ENCODE peak calls at places on chromosomes 4 and X, in ten cellular contexts. One of them, this sample, is unnamed.

GRCh38 chr4:182752158-182752910 is 164.9 kb downstream of the DCTD start:
- DNase-seq in ELR: peak
- DNase-seq in mucosa of descending colon: no peak
- DNase-seq in NCI-H774: no peak
- DNase-seq in activated T-cell treated with anti-CD3 and anti-CD28 coated beads, Interleukin-2, amount 50 U/mL, for 72 hours: no peak
- DNase-seq in transverse colon: no peak
- DNase-seq in endothelial cell of umbilical vein: peak
- DNase-seq in NCI-H82: no peak
- DNase-seq in cardiac muscle cell: no peak
- DNase-seq in fibroblast of pulmonary artery: peak
- DNase-seq in this sample: peak

GRCh38 chrX:53481093-53481492 is 46.9 kb upstream of the HSD17B10 start:
- DNase-seq in ELR: peak
- DNase-seq in mucosa of descending colon: peak
- DNase-seq in NCI-H774: no peak
- DNase-seq in activated T-cell treated with anti-CD3 and anti-CD28 coated beads, Interleukin-2, amount 50 U/mL, for 72 hours: peak
- DNase-seq in transverse colon: peak
- DNase-seq in endothelial cell of umbilical vein: no peak
- DNase-seq in NCI-H82: peak
- DNase-seq in cardiac muscle cell: no peak
- DNase-seq in fibroblast of pulmonary artery: no peak
- DNase-seq in this sample: peak

GRCh38 chr4:56066493-56066892 is 117.7 kb downstream of the CEP135 start:
- DNase-seq in ELR: no peak
- DNase-seq in mucosa of descending colon: no peak
- DNase-seq in NCI-H774: no peak
- DNase-seq in activated T-cell treated with anti-CD3 and anti-CD28 coated beads, Interleukin-2, amount 50 U/mL, for 72 hours: no peak
- DNase-seq in transverse colon: no peak
- DNase-seq in endothelial cell of umbilical vein: no peak
- DNase-seq in NCI-H82: no peak
- DNase-seq in cardiac muscle cell: no peak
- DNase-seq in fibroblast of pulmonary artery: no peak
- DNase-seq in this sample: no peak

GRCh38 chrX:139967300-139967699 is 2.0 kb upstream of the CXorf66 start:
- DNase-seq in ELR: peak
- DNase-seq in mucosa of descending colon: peak
- DNase-seq in NCI-H774: no peak
- DNase-seq in activated T-cell treated with anti-CD3 and anti-CD28 coated beads, Interleukin-2, amount 50 U/mL, for 72 hours: no peak
- DNase-seq in transverse colon: peak
- DNase-seq in endothelial cell of umbilical vein: no peak
- DNase-seq in NCI-H82: peak
- DNase-seq in cardiac muscle cell: no peak
- DNase-seq in fibroblast of pulmonary artery: peak
- DNase-seq in this sample: peak

GRCh38 chrX:135345328-135345645 is 36.0 kb downstream of the ETDC start:
- DNase-seq in ELR: peak
- DNase-seq in mucosa of descending colon: peak
- DNase-seq in NCI-H774: peak
- DNase-seq in activated T-cell treated with anti-CD3 and anti-CD28 coated beads, Interleukin-2, amount 50 U/mL, for 72 hours: no peak
- DNase-seq in transverse colon: peak
- DNase-seq in endothelial cell of umbilical vein: peak
- DNase-seq in NCI-H82: no peak
- DNase-seq in cardiac muscle cell: no peak
- DNase-seq in fibroblast of pulmonary artery: peak
- DNase-seq in this sample: no peak

GRCh38 chr4:9944431-9945425 is 76.6 kb downstream of the SLC2A9 start:
- DNase-seq in ELR: no peak
- DNase-seq in mucosa of descending colon: no peak
- DNase-seq in NCI-H774: no peak
- DNase-seq in activated T-cell treated with anti-CD3 and anti-CD28 coated beads, Interleukin-2, amount 50 U/mL, for 72 hours: no peak
- DNase-seq in transverse colon: no peak
- DNase-seq in endothelial cell of umbilical vein: no peak
- DNase-seq in NCI-H82: no peak
- DNase-seq in cardiac muscle cell: no peak
- DNase-seq in fibroblast of pulmonary artery: no peak
- DNase-seq in this sample: peak

GRCh38 chr4:80336582-80336981 is 1.1 kb downstream of the CFAP299 start:
- DNase-seq in ELR: peak
- DNase-seq in mucosa of descending colon: peak
- DNase-seq in NCI-H774: peak
- DNase-seq in activated T-cell treated with anti-CD3 and anti-CD28 coated beads, Interleukin-2, amount 50 U/mL, for 72 hours: no peak
- DNase-seq in transverse colon: peak
- DNase-seq in endothelial cell of umbilical vein: peak
- DNase-seq in NCI-H82: peak
- DNase-seq in cardiac muscle cell: peak
- DNase-seq in fibroblast of pulmonary artery: peak
- DNase-seq in this sample: peak

GRCh38 chr4:82469776-82470345 is 39.5 kb downstream of the ENOPH1 start:
- DNase-seq in ELR: peak
- DNase-seq in mucosa of descending colon: no peak
- DNase-seq in NCI-H774: no peak
- DNase-seq in activated T-cell treated with anti-CD3 and anti-CD28 coated beads, Interleukin-2, amount 50 U/mL, for 72 hours: no peak
- DNase-seq in transverse colon: no peak
- DNase-seq in endothelial cell of umbilical vein: peak
- DNase-seq in NCI-H82: no peak
- DNase-seq in cardiac muscle cell: no peak
- DNase-seq in fibroblast of pulmonary artery: peak
- DNase-seq in this sample: peak

GRCh38 chr4:112329672-112330372 is 32.7 kb downstream of the ALPK1 start:
- DNase-seq in ELR: no peak
- DNase-seq in mucosa of descending colon: no peak
- DNase-seq in NCI-H774: no peak
- DNase-seq in activated T-cell treated with anti-CD3 and anti-CD28 coated beads, Interleukin-2, amount 50 U/mL, for 72 hours: no peak
- DNase-seq in transverse colon: no peak
- DNase-seq in endothelial cell of umbilical vein: no peak
- DNase-seq in NCI-H82: no peak
- DNase-seq in cardiac muscle cell: no peak
- DNase-seq in fibroblast of pulmonary artery: no peak
- DNase-seq in this sample: no peak

GRCh38 chr4:41418444-41418843 is 119.5 kb upstream of the LIMCH1 start:
- DNase-seq in ELR: peak
- DNase-seq in mucosa of descending colon: no peak
- DNase-seq in NCI-H774: no peak
- DNase-seq in activated T-cell treated with anti-CD3 and anti-CD28 coated beads, Interleukin-2, amount 50 U/mL, for 72 hours: no peak
- DNase-seq in transverse colon: peak
- DNase-seq in endothelial cell of umbilical vein: no peak
- DNase-seq in NCI-H82: no peak
- DNase-seq in cardiac muscle cell: peak
- DNase-seq in fibroblast of pulmonary artery: peak
- DNase-seq in this sample: no peak

GRCh38 chr4:162499478-162499877 is 335.7 kb upstream of the FSTL5 start:
- DNase-seq in ELR: peak
- DNase-seq in mucosa of descending colon: no peak
- DNase-seq in NCI-H774: no peak
- DNase-seq in activated T-cell treated with anti-CD3 and anti-CD28 coated beads, Interleukin-2, amount 50 U/mL, for 72 hours: no peak
- DNase-seq in transverse colon: no peak
- DNase-seq in endothelial cell of umbilical vein: no peak
- DNase-seq in NCI-H82: peak
- DNase-seq in cardiac muscle cell: no peak
- DNase-seq in fibroblast of pulmonary artery: no peak
- DNase-seq in this sample: peak

GRCh38 chr4:142719854-142720541 is 126.1 kb downstream of the INPP4B start:
- DNase-seq in ELR: peak
- DNase-seq in mucosa of descending colon: peak
- DNase-seq in NCI-H774: no peak
- DNase-seq in activated T-cell treated with anti-CD3 and anti-CD28 coated beads, Interleukin-2, amount 50 U/mL, for 72 hours: no peak
- DNase-seq in transverse colon: no peak
- DNase-seq in endothelial cell of umbilical vein: peak
- DNase-seq in NCI-H82: peak
- DNase-seq in cardiac muscle cell: peak
- DNase-seq in fibroblast of pulmonary artery: peak
- DNase-seq in this sample: peak

GRCh38 chr4:108619372-108620100 is 840 bp upstream of the RPL34 start:
- DNase-seq in ELR: no peak
- DNase-seq in mucosa of descending colon: peak
- DNase-seq in NCI-H774: no peak
- DNase-seq in activated T-cell treated with anti-CD3 and anti-CD28 coated beads, Interleukin-2, amount 50 U/mL, for 72 hours: peak
- DNase-seq in transverse colon: no peak
- DNase-seq in endothelial cell of umbilical vein: no peak
- DNase-seq in NCI-H82: peak
- DNase-seq in cardiac muscle cell: peak
- DNase-seq in fibroblast of pulmonary artery: no peak
- DNase-seq in this sample: peak

GRCh38 chr4:8188743-8189550 is 10.1 kb upstream of the SH3TC1 start:
- DNase-seq in ELR: no peak
- DNase-seq in mucosa of descending colon: peak
- DNase-seq in NCI-H774: peak
- DNase-seq in activated T-cell treated with anti-CD3 and anti-CD28 coated beads, Interleukin-2, amount 50 U/mL, for 72 hours: no peak
- DNase-seq in transverse colon: no peak
- DNase-seq in endothelial cell of umbilical vein: no peak
- DNase-seq in NCI-H82: no peak
- DNase-seq in cardiac muscle cell: no peak
- DNase-seq in fibroblast of pulmonary artery: peak
- DNase-seq in this sample: peak

GRCh38 chrX:9341305-9342201 is 123.3 kb upstream of the TBL1X start:
- DNase-seq in ELR: peak
- DNase-seq in mucosa of descending colon: peak
- DNase-seq in NCI-H774: peak
- DNase-seq in activated T-cell treated with anti-CD3 and anti-CD28 coated beads, Interleukin-2, amount 50 U/mL, for 72 hours: peak
- DNase-seq in transverse colon: peak
- DNase-seq in endothelial cell of umbilical vein: peak
- DNase-seq in NCI-H82: peak
- DNase-seq in cardiac muscle cell: peak
- DNase-seq in fibroblast of pulmonary artery: peak
- DNase-seq in this sample: no peak

GRCh38 chr4:141977433-141977832 is 341.1 kb downstream of the IL15 start:
- DNase-seq in ELR: no peak
- DNase-seq in mucosa of descending colon: no peak
- DNase-seq in NCI-H774: no peak
- DNase-seq in activated T-cell treated with anti-CD3 and anti-CD28 coated beads, Interleukin-2, amount 50 U/mL, for 72 hours: no peak
- DNase-seq in transverse colon: no peak
- DNase-seq in endothelial cell of umbilical vein: no peak
- DNase-seq in NCI-H82: no peak
- DNase-seq in cardiac muscle cell: no peak
- DNase-seq in fibroblast of pulmonary artery: no peak
- DNase-seq in this sample: peak